ENCODE peak calls at places on chromosomes 7 and 10, in nine cellular contexts. E is NCI-H1092; T is nucleus accumbens; S is RCC 7860; J is HuH-7.5; B is stimulated activated CD8-positive, alpha-beta memory T cell treated with anti-CD3 and anti-CD28 coated beads, Interleukin-7, amount 100 ng/mL, for 48 hours; N is GM23248; Y is EH; K is activated CD4-positive, alpha-beta T cell treated with anti-CD3 and anti-CD28 coated beads, Interleukin-2, amount 50 U/mL, for 24 hours. G is an unnamed sample.

GRCh38 chr10:5812283-5813090 is 747 bp downstream of the GDI2 start:
- DNase-seq in E (no peak), S (no peak), Y (peak; percentile 45), B (peak; percentile 29), J (no peak), T (peak; percentile 73), K (no peak), N (peak; percentile 61), G (peak; percentile 54)

GRCh38 chr7:20270867-20271266 is 53.7 kb upstream of the MACC1 start:
- DNase-seq in E (no peak), T (no peak), N (no peak), K (no peak), S (no peak), J (no peak), Y (no peak), B (no peak), G (no peak)

GRCh38 chr7:116545411-116545993 is 20.7 kb downstream of the CAV1 start:
- DNase-seq in S (no peak), N (no peak), E (no peak), J (no peak), K (no peak), B (no peak), T (no peak), Y (peak; percentile 45), G (no peak)

GRCh38 chr10:27838291-27838690 is 92.7 kb upstream of the MKX start:
- DNase-seq in T (no peak), Y (peak; percentile 64), E (no peak), S (no peak), J (no peak), B (no peak), K (no peak), N (peak; percentile 26), G (no peak)

GRCh38 chr10:12048547-12048946 is 5.9 kb upstream of the UPF2 start:
- DNase-seq in N (no peak), T (no peak), Y (no peak), B (no peak), K (no peak), S (no peak), E (no peak), J (no peak), G (no peak)

GRCh38 chr10:93436577-93436976 is 45.6 kb downstream of the MYOF start:
- DNase-seq in E (no peak), B (no peak), N (peak; percentile 97), Y (peak; percentile 98), K (no peak), J (no peak), T (no peak), S (peak; percentile 97), G (peak; percentile 43)

GRCh38 chr7:104153287-104153686 is 54.5 kb downstream of the ORC5 start:
- DNase-seq in S (no peak), J (no peak), T (no peak), N (no peak), B (no peak), Y (no peak), E (no peak), K (no peak), G (no peak)

GRCh38 chr10:71989658-71990454 is 25.7 kb downstream of the CHST3 start:
- DNase-seq in N (no peak), E (no peak), J (no peak), T (no peak), B (no peak), Y (peak; percentile 30), K (no peak), S (no peak), G (peak; percentile 28)

GRCh38 chr10:51789903-51790302 is 90.5 kb upstream of the CSTF2T start:
- DNase-seq in Y (no peak), K (no peak), N (peak; percentile 55), S (no peak), J (no peak), T (no peak), E (no peak), B (no peak), G (no peak)

GRCh38 chr7:147261693-147262092 is 1145.1 kb downstream of the CNTNAP2 start:
- DNase-seq in Y (no peak), B (no peak), K (no peak), J (no peak), N (no peak), S (no peak), T (no peak), E (no peak), G (no peak)

GRCh38 chr7:116525298-116525912 is 569 bp downstream of the CAV1 start:
- DNase-seq in N (peak; percentile 52), J (peak; percentile 61), T (peak; percentile 56), B (peak; percentile 10), E (no peak), K (peak; percentile 2), S (no peak), Y (peak; percentile 33), G (peak; percentile 18)

GRCh38 chr7:98285132-98286092 is 3.9 kb downstream of the BRI3 start:
- DNase-seq in S (peak; percentile 13), E (no peak), Y (no peak), B (no peak), T (no peak), N (peak; percentile 29), K (no peak), J (no peak), G (no peak)

GRCh38 chr7:5690931-5691461 is 90.5 kb downstream of the RNF216 start:
- DNase-seq in N (peak; percentile 51), S (no peak), K (no peak), E (no peak), B (no peak), T (no peak), Y (peak; percentile 54), J (no peak), G (no peak)

GRCh38 chr7:12921751-12922345 is 234.4 kb downstream of the ARL4A start:
- DNase-seq in T (no peak), E (no peak), S (no peak), J (no peak), N (no peak), Y (no peak), K (no peak), B (no peak), G (no peak)

GRCh38 chr7:98613601-98614425 is 3.3 kb upstream of the NPTX2 start:
- DNase-seq in S (no peak), T (no peak), Y (peak; percentile 13), N (peak; percentile 29), K (no peak), J (no peak), B (no peak), E (no peak), G (peak; percentile 61)

GRCh38 chr10:52436664-52437063 is 122.6 kb downstream of the DKK1 start:
- DNase-seq in B (no peak), E (no peak), J (no peak), K (no peak), T (no peak), S (no peak), Y (peak; percentile 53), N (peak; percentile 66), G (no peak)

GRCh38 chr7:5694221-5694754 is 87.2 kb downstream of the RNF216 start:
- DNase-seq in J (no peak), B (no peak), T (no peak), K (no peak), S (peak; percentile 82), E (no peak), N (peak; percentile 94), Y (peak; percentile 98), G (no peak)

GRCh38 chr7:42645906-42646305 is 266.0 kb downstream of the C7orf25 start:
- DNase-seq in K (no peak), T (no peak), Y (no peak), N (peak; percentile 10), J (no peak), B (no peak), E (no peak), S (no peak), G (no peak)

GRCh38 chr7:28984219-28984618 is 26.1 kb upstream of the TRIL start:
- DNase-seq in N (no peak), E (no peak), K (no peak), B (no peak), S (no peak), T (no peak), Y (no peak), J (no peak), G (no peak)

GRCh38 chr10:22605168-22605567 is 109.2 kb downstream of the PIP4K2A start:
- DNase-seq in N (peak; percentile 89), B (no peak), T (no peak), K (no peak), E (no peak), J (no peak), S (peak; percentile 80), Y (peak; percentile 73), G (peak; percentile 53)

GRCh38 chr7:218896-219580 is 26.7 kb downstream of the FAM20C start:
- DNase-seq in B (no peak), Y (no peak), J (no peak), T (no peak), N (no peak), S (no peak), K (no peak), E (no peak), G (no peak)

GRCh38 chr10:60652628-60653027 is 125.7 kb upstream of the CDK1 start:
- DNase-seq in K (no peak), J (no peak), Y (no peak), S (no peak), E (no peak), B (no peak), N (no peak), T (no peak), G (no peak)

GRCh38 chr7:33040803-33041516 is 21.6 kb downstream of the NT5C3A start:
- DNase-seq in N (peak; percentile 54), J (no peak), S (peak; percentile 65), Y (no peak), K (no peak), E (no peak), T (no peak), B (no peak), G (peak; percentile 73)

GRCh38 chr10:110786172-110786571 is 85.6 kb upstream of the PDCD4 start:
- DNase-seq in Y (no peak), E (peak; percentile 12), N (no peak), J (no peak), T (no peak), K (no peak), B (no peak), S (no peak), G (no peak)